ENCODE peak calls at places on chromosome 21, in seven cellular contexts. One of them, this sample, is unnamed.

GRCh38 chr21:25639167-25639921 is at the start of gene JAM2:
- DNase-seq in hepatocyte: peak
- DNase-seq in prostate gland: peak
- DNase-seq in HFFc6: no peak
- DNase-seq in RKO: no peak
- DNase-seq in RPMI7951: peak
- DNase-seq in CD4-positive, alpha-beta T cell: peak
- DNase-seq in this sample: peak

GRCh38 chr21:38712076-38712475 is 93.7 kb upstream of the ETS2 start:
- DNase-seq in prostate gland: peak
- DNase-seq in RPMI7951: peak
- DNase-seq in hepatocyte: peak
- DNase-seq in HFFc6: peak
- DNase-seq in RKO: peak
- DNase-seq in CD4-positive, alpha-beta T cell: no peak
- DNase-seq in this sample: no peak

GRCh38 chr21:38352536-38353219 is 95.9 kb downstream of the KCNJ15 start:
- DNase-seq in prostate gland: peak
- DNase-seq in hepatocyte: peak
- DNase-seq in RPMI7951: peak
- DNase-seq in HFFc6: peak
- DNase-seq in RKO: peak
- DNase-seq in CD4-positive, alpha-beta T cell: peak
- DNase-seq in this sample: no peak

GRCh38 chr21:33373451-33373850 is 29.8 kb upstream of the IFNGR2 start:
- DNase-seq in RKO: no peak
- DNase-seq in CD4-positive, alpha-beta T cell: no peak
- DNase-seq in prostate gland: no peak
- DNase-seq in hepatocyte: no peak
- DNase-seq in HFFc6: peak
- DNase-seq in RPMI7951: peak
- DNase-seq in this sample: no peak

GRCh38 chr21:38787461-38788274 is 18.1 kb upstream of the ETS2 start:
- DNase-seq in HFFc6: peak
- DNase-seq in RKO: peak
- DNase-seq in hepatocyte: peak
- DNase-seq in CD4-positive, alpha-beta T cell: no peak
- DNase-seq in RPMI7951: peak
- DNase-seq in prostate gland: peak
- DNase-seq in this sample: no peak

GRCh38 chr21:42524341-42525227 is 10.9 kb downstream of the SLC37A1 start:
- DNase-seq in RPMI7951: peak
- DNase-seq in HFFc6: no peak
- DNase-seq in hepatocyte: peak
- DNase-seq in prostate gland: peak
- DNase-seq in CD4-positive, alpha-beta T cell: no peak
- DNase-seq in RKO: no peak
- DNase-seq in this sample: no peak

GRCh38 chr21:46325073-46325912 is 1.3 kb downstream of the PCNT start:
- DNase-seq in hepatocyte: peak
- DNase-seq in CD4-positive, alpha-beta T cell: peak
- DNase-seq in RKO: peak
- DNase-seq in HFFc6: peak
- DNase-seq in RPMI7951: peak
- DNase-seq in prostate gland: peak
- DNase-seq in this sample: peak

GRCh38 chr21:44850208-44850800 is 23.2 kb downstream of the PTTG1IP start:
- DNase-seq in prostate gland: no peak
- DNase-seq in hepatocyte: no peak
- DNase-seq in RPMI7951: no peak
- DNase-seq in HFFc6: no peak
- DNase-seq in RKO: no peak
- DNase-seq in CD4-positive, alpha-beta T cell: no peak
- DNase-seq in this sample: no peak

GRCh38 chr21:36854391-36854790 is 112.1 kb downstream of the HLCS start:
- DNase-seq in HFFc6: no peak
- DNase-seq in RPMI7951: no peak
- DNase-seq in prostate gland: no peak
- DNase-seq in RKO: no peak
- DNase-seq in hepatocyte: peak
- DNase-seq in CD4-positive, alpha-beta T cell: no peak
- DNase-seq in this sample: no peak